ENCODE peak calls at places on chromosome 15, in six cellular contexts. I is A549, E is GM12878, Q is NB4, L is K562, U is HepG2. G is an unnamed sample.

GRCh38 chr15:39472661-39473657 is 107.9 kb upstream of the THBS1 start:
- DNase-seq in I (no peak), E (no peak), Q (no peak), L (no peak), U (no peak), G (no peak)

GRCh38 chr15:50355980-50356379 is 982 bp upstream of the GABPB1 start:
- DNase-seq in I (no peak), E (no peak), Q (no peak), L (no peak), U (no peak), G (no peak)

GRCh38 chr15:43253431-43254403 is 13.0 kb downstream of the TGM5 start:
- DNase-seq in I (no peak), E (peak; percentile 89), Q (no peak), L (no peak), U (no peak), G (peak; percentile 30)

GRCh38 chr15:63218114-63218808 is 28.9 kb downstream of the RAB8B start:
- DNase-seq in I (no peak), E (no peak), Q (no peak), L (peak; percentile 40), U (peak; percentile 27), G (no peak)

GRCh38 chr15:74768099-74768770 is 13.6 kb upstream of the CSK start:
- DNase-seq in I (no peak), E (no peak), Q (peak; percentile 43), L (no peak), U (no peak), G (peak; percentile 17)

GRCh38 chr15:60372756-60373155 is 25.0 kb downstream of the ANXA2 start:
- DNase-seq in I (no peak), E (no peak), Q (no peak), L (no peak), U (no peak), G (no peak)

GRCh38 chr15:34336333-34336732 is 1.2 kb downstream of the SLC12A6 start:
- DNase-seq in I (no peak), E (no peak), Q (peak; percentile 27), L (no peak), U (no peak), G (no peak)

GRCh38 chr15:95304116-95304873 is 1026.2 kb upstream of the NR2F2 start:
- DNase-seq in I (no peak), E (no peak), Q (peak; percentile 58), L (no peak), U (no peak), G (peak; percentile 98)

GRCh38 chr15:42845581-42845980 is 75.0 kb downstream of the TTBK2 start:
- DNase-seq in I (no peak), E (no peak), Q (no peak), L (no peak), U (peak; percentile 35), G (no peak)

GRCh38 chr15:39134282-39134681 is 446.6 kb upstream of the THBS1 start:
- DNase-seq in I (no peak), E (no peak), Q (no peak), L (no peak), U (no peak), G (no peak)

GRCh38 chr15:45441036-45441435 is 62.7 kb upstream of the GATM start:
- DNase-seq in I (no peak), E (no peak), Q (no peak), L (no peak), U (no peak), G (no peak)

GRCh38 chr15:64247906-64248541 is 85.2 kb upstream of the PPIB start:
- DNase-seq in I (peak; percentile 90), E (peak; percentile 75), Q (peak; percentile 75), L (peak; percentile 78), U (peak; percentile 93), G (peak; percentile 95)

GRCh38 chr15:64249842-64250575 is 87.2 kb upstream of the PPIB start:
- DNase-seq in I (no peak), E (no peak), Q (no peak), L (no peak), U (no peak), G (peak; percentile 10)

GRCh38 chr15:64251658-64252057 is 88.8 kb upstream of the PPIB start:
- DNase-seq in I (no peak), E (no peak), Q (no peak), L (no peak), U (no peak), G (no peak)

GRCh38 chr15:64249406-64249805 is 86.6 kb upstream of the PPIB start:
- DNase-seq in I (no peak), E (no peak), Q (no peak), L (no peak), U (no peak), G (no peak)

GRCh38 chr15:64251121-64251520 is 88.3 kb upstream of the PPIB start:
- DNase-seq in I (no peak), E (no peak), Q (no peak), L (no peak), U (no peak), G (no peak)
- TF ChIP-seq MYC in I (no peak), E (no peak), Q (no peak), L (no peak), U (no peak), G (no peak)

GRCh38 chr15:62020576-62021160 is 39.6 kb downstream of the VPS13C start:
- DNase-seq in I (no peak), E (no peak), Q (no peak), L (no peak), U (no peak), G (no peak)
- TF ChIP-seq MYC in I (no peak), E (no peak), Q (no peak), L (no peak), U (no peak), G (no peak)

GRCh38 chr15:89513284-89513683 is 16.9 kb upstream of the RHCG start:
- DNase-seq in I (no peak), E (no peak), Q (no peak), L (no peak), U (no peak), G (no peak)
- TF ChIP-seq MYC in I (no peak), E (no peak), Q (no peak), L (no peak), U (no peak), G (no peak)

GRCh38 chr15:55118341-55118740 is 78.4 kb downstream of the RSL24D1 start:
- DNase-seq in I (no peak), E (no peak), Q (no peak), L (no peak), U (no peak), G (no peak)

DNA sequence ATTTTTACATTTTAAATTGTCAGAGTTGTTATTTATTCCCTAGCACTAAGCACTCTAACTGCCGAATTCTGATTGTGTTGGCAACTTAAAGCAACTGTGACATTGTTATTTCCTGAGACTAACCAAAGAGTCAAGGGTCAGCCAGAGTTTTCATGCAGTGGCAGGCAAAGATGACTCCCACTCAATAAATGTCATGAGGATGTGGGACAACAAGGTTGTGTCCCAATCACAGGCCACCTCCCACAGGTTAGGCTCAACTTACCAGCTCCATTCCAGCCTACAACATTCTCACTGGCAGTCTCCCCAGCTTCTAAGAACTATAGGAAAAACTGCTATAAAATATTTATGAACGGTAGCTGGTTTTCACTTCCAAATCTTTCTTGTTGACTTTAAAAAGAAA is 80.1 kb downstream of the RSL24D1 start:
- DNase-seq in I (no peak), E (no peak), Q (peak; percentile 40), L (no peak), U (no peak), G (no peak)
- TF ChIP-seq MYC in I (no peak), E (no peak), Q (no peak), L (no peak), U (no peak), G (no peak)

GRCh38 chr15:85440451-85440850 is 60.0 kb downstream of the AKAP13 start:
- DNase-seq in I (no peak), E (no peak), Q (no peak), L (no peak), U (no peak), G (no peak)

GRCh38 chr15:85443046-85443445 is 62.6 kb downstream of the AKAP13 start:
- DNase-seq in I (no peak), E (peak; percentile 25), Q (no peak), L (no peak), U (no peak), G (no peak)

GRCh38 chr15:85445361-85445760 is 65.0 kb downstream of the AKAP13 start:
- DNase-seq in I (no peak), E (no peak), Q (no peak), L (no peak), U (no peak), G (no peak)

GRCh38 chr15:85444329-85444605 is 63.9 kb downstream of the AKAP13 start:
- DNase-seq in I (no peak), E (no peak), Q (no peak), L (no peak), U (no peak), G (no peak)

GRCh38 chr15:85443593-85444328 is 63.4 kb downstream of the AKAP13 start:
- DNase-seq in I (peak; percentile 49), E (peak; percentile 76), Q (no peak), L (no peak), U (peak; percentile 96), G (peak; percentile 77)
- TF ChIP-seq MYC in I (no peak), E (no peak), Q (no peak), L (no peak), U (no peak), G (no peak)

DNA sequence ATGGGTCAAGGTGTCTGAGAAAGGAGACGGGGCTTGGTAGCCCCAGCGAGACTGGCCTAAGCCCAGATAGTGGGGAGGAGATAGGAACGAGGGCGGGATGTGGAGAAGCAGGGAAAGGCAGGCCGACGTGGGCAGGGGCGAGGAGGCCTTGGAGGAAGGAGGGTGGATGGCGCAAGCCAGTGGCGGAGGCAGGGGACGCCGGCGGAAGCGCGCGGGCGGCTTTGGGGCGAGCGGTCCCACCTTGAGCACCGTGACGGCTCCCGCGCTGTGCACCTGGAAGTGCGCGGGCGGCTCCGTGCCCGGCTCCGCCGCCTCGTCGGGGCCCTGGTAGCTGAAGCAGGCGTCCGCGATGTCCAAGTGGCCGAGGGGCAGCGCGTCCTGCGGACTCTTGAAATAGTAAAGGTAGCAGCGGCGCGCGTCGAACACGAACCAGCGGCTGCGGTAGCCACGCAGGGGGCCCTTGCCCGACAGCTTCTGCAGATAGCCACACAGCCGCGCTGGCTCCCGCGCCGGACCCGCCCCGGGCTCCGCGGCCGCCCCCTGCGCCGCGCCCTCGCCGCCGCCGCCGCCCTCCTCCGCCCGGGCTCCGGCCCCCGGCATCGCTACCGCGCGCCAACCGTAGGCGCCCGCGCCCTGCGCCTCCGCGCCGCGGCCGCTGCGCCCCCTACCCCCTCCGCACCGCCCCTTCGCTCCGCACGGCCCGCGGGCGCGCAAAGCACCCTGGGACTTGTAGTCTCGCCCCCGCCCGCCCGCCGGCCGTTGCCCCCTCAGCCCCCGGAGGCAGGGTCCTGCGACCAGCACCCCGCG is at the start of gene TBC1D2B:
- DNase-seq in I (peak; percentile 55), E (no peak), Q (peak; percentile 87), L (peak; percentile 75), U (no peak), G (peak; percentile 51)
- TF ChIP-seq MYC in I (no peak), E (no peak), Q (peak; percentile 57), L (no peak), U (peak; percentile 25), G (no peak)

G was measured in endothelial cell of umbilical vein.